ENCODE peak calls at places on chromosomes 1 and 21, in ten cellular contexts. W, V, G, E, F, Y, O, M, D and T are unnamed samples.

GRCh38 chr1:4796999-4797375 is 142.6 kb downstream of the AJAP1 start:
- DNase-seq in O (no peak), M (no peak), W (no peak), E (no peak), G (no peak), D (no peak), F (no peak), Y (no peak), V (no peak), T (no peak)

GRCh38 chr1:46757256-46757955 is 38.5 kb upstream of the EFCAB14 start:
- DNase-seq in W (peak), D (no peak), G (peak), V (no peak), Y (peak), E (no peak), M (no peak), F (peak), O (peak), T (no peak)

GRCh38 chr1:53592521-53592982 is 133.4 kb downstream of the DMRTB1 start:
- DNase-seq in W (no peak), D (no peak), G (peak), F (peak), O (peak), V (peak), M (peak), Y (peak), E (no peak), T (no peak)

GRCh38 chr1:28900562-28900961 is 13.8 kb upstream of the EPB41 start:
- DNase-seq in E (no peak), F (no peak), W (no peak), Y (no peak), D (no peak), V (no peak), O (no peak), G (no peak), M (no peak), T (no peak)

GRCh38 chr1:147741075-147741474 is 19.3 kb downstream of the GJA5 start:
- DNase-seq in G (no peak), M (no peak), O (no peak), V (no peak), Y (no peak), F (no peak), E (no peak), D (peak), W (no peak), T (no peak)

GRCh38 chr21:29523646-29524045 is 224.9 kb downstream of the BACH1 start:
- DNase-seq in E (no peak), G (peak), Y (peak), M (peak), V (no peak), D (no peak), O (peak), F (no peak), W (peak), T (no peak)

GRCh38 chr1:214920337-214920736 is 162.2 kb upstream of the KCNK2 start:
- DNase-seq in Y (no peak), D (no peak), F (no peak), E (no peak), M (no peak), O (no peak), W (no peak), G (no peak), V (no peak), T (no peak)

GRCh38 chr1:165903672-165904071 is 76.3 kb downstream of the UCK2 start:
- DNase-seq in W (no peak), G (peak), O (peak), M (peak), Y (peak), F (no peak), V (no peak), E (no peak), D (no peak), T (no peak)

GRCh38 chr1:155919801-155920200 is 8.7 kb upstream of the RIT1 start:
- DNase-seq in D (no peak), V (no peak), Y (no peak), M (no peak), G (no peak), O (no peak), W (no peak), F (no peak), E (no peak), T (no peak)

GRCh38 chr1:168561989-168562388 is 14.4 kb upstream of the XCL1 start:
- DNase-seq in W (no peak), E (no peak), O (no peak), G (no peak), Y (no peak), M (no peak), F (no peak), D (no peak), V (no peak), T (no peak)

GRCh38 chr21:44713846-44714245 is 2.5 kb upstream of the TSPEAR start:
- DNase-seq in E (no peak), M (no peak), D (no peak), F (no peak), V (no peak), O (no peak), Y (no peak), G (no peak), W (no peak), T (no peak)

GRCh38 chr1:187931781-187932180 is 1103.0 kb downstream of the PLA2G4A start:
- DNase-seq in F (no peak), O (no peak), Y (no peak), W (no peak), G (no peak), D (no peak), E (no peak), M (no peak), V (no peak), T (no peak)

GRCh38 chr1:99334991-99335390 is 70.7 kb downstream of the PLPPR4 start:
- DNase-seq in G (no peak), O (no peak), W (no peak), M (no peak), Y (no peak), E (no peak), F (no peak), V (no peak), D (no peak), T (no peak)

GRCh38 chr1:83905315-83905907 is 93.5 kb downstream of the TTLL7 start:
- DNase-seq in V (no peak), Y (no peak), F (no peak), O (no peak), M (no peak), D (no peak), G (no peak), W (no peak), E (no peak), T (no peak)

GRCh38 chr1:234638832-234639799 is 29.1 kb upstream of the IRF2BP2 start:
- DNase-seq in Y (no peak), M (no peak), W (peak), F (peak), G (peak), E (no peak), D (no peak), O (no peak), V (no peak), T (no peak)

GRCh38 chr21:36141513-36141925 is 6.6 kb downstream of the CBR3 start:
- DNase-seq in E (no peak), D (peak), V (peak), G (peak), F (peak), O (peak), M (peak), W (peak), Y (peak), T (no peak)

GRCh38 chr1:66598670-66599069 is 64.7 kb downstream of the SGIP1 start:
- DNase-seq in Y (no peak), D (no peak), O (no peak), W (no peak), V (peak), G (peak), F (no peak), E (no peak), M (no peak), T (no peak)

GRCh38 chr1:186983327-186983726 is 154.6 kb downstream of the PLA2G4A start:
- DNase-seq in V (peak), M (peak), O (no peak), Y (no peak), E (no peak), G (peak), F (no peak), D (peak), W (no peak), T (no peak)

GRCh38 chr1:65527211-65527610 is 106.7 kb downstream of the LEPR start:
- DNase-seq in M (no peak), E (no peak), O (no peak), Y (no peak), F (no peak), D (no peak), G (peak), W (no peak), V (no peak), T (no peak)

GRCh38 chr1:28129150-28129549 is 40.7 kb upstream of the EYA3 start:
- DNase-seq in E (no peak), D (no peak), W (no peak), Y (no peak), O (no peak), M (no peak), G (peak), V (no peak), F (peak), T (no peak)

GRCh38 chr21:42572906-42573495 is 59.3 kb downstream of the SLC37A1 start:
- DNase-seq in O (no peak), Y (no peak), G (no peak), W (peak), F (no peak), D (no peak), V (no peak), E (no peak), M (peak), T (no peak)

GRCh38 chr1:151060241-151061011 is at the start of gene MLLT11:
- DNase-seq in Y (no peak), D (peak), W (no peak), O (peak), E (no peak), G (peak), V (no peak), M (peak), F (no peak), T (peak)

GRCh38 chr1:3035871-3036645 is 14.8 kb downstream of the ACTRT2 start:
- DNase-seq in E (no peak), F (no peak), V (no peak), M (no peak), W (no peak), O (no peak), Y (no peak), G (no peak), D (no peak), T (peak)

GRCh38 chr21:41923641-41924342 is 30.0 kb downstream of the C2CD2 start:
- DNase-seq in D (peak), V (no peak), Y (no peak), O (no peak), W (no peak), M (no peak), E (no peak), F (no peak), G (peak), T (no peak)

GRCh38 chr1:94322696-94323095 is 85.3 kb upstream of the ARHGAP29 start:
- DNase-seq in V (no peak), W (no peak), O (no peak), M (no peak), D (no peak), G (peak), Y (no peak), E (no peak), F (peak), T (no peak)

GRCh38 chr1:58746757-58747156 is 37.1 kb downstream of the JUN start:
- DNase-seq in M (no peak), D (no peak), Y (no peak), V (no peak), E (no peak), F (no peak), W (no peak), O (no peak), G (peak), T (no peak)

GRCh38 chr1:35047188-35047858 is 15.6 kb upstream of the ZMYM6 start:
- DNase-seq in Y (no peak), E (no peak), O (no peak), W (no peak), V (peak), D (no peak), F (peak), G (peak), M (no peak), T (no peak)

GRCh38 chr1:43137445-43138052 is 34.5 kb downstream of the EBNA1BP2 start:
- DNase-seq in W (no peak), E (no peak), O (no peak), M (no peak), G (no peak), V (no peak), D (no peak), Y (no peak), F (no peak), T (no peak)

GRCh38 chr1:11730429-11730861 is 5.5 kb upstream of the AGTRAP start:
- DNase-seq in V (no peak), D (no peak), O (peak), Y (no peak), F (no peak), G (no peak), E (no peak), W (no peak), M (peak), T (no peak)

GRCh38 chr1:76238094-76238551 is 163.6 kb downstream of the ST6GALNAC3 start:
- DNase-seq in G (peak), F (no peak), M (no peak), Y (no peak), O (no peak), D (no peak), E (no peak), W (no peak), V (no peak), T (no peak)

GRCh38 chr1:9728451-9729295 is 77.1 kb downstream of the PIK3CD start:
- DNase-seq in D (no peak), O (no peak), M (no peak), W (no peak), V (no peak), E (no peak), F (no peak), Y (no peak), G (no peak), T (no peak)

GRCh38 chr1:26856181-26856580 is 6.8 kb upstream of the SFN start:
- DNase-seq in V (no peak), D (no peak), W (no peak), M (no peak), E (no peak), G (no peak), F (no peak), Y (no peak), O (no peak), T (no peak)

GRCh38 chr21:45284456-45284741 is 3.3 kb downstream of the POFUT2 start:
- DNase-seq in G (no peak), W (no peak), O (no peak), V (no peak), F (no peak), D (no peak), E (no peak), M (no peak), Y (no peak), T (no peak)

GRCh38 chr1:175673236-175674150 is 69.9 kb downstream of the TNR start:
- DNase-seq in E (no peak), D (no peak), W (no peak), Y (no peak), M (no peak), G (peak), V (no peak), F (no peak), O (no peak), T (no peak)

GRCh38 chr1:201712387-201713092 is 116.4 kb upstream of the IPO9 start:
- DNase-seq in W (no peak), G (no peak), Y (no peak), M (no peak), E (no peak), O (no peak), V (no peak), F (no peak), D (no peak), T (no peak)

GRCh38 chr1:96309783-96310182 is 411.8 kb upstream of the PTBP2 start:
- DNase-seq in D (no peak), Y (no peak), V (peak), G (peak), E (no peak), F (no peak), M (no peak), O (no peak), W (no peak), T (no peak)

GRCh38 chr1:154272217-154272998 is at the start of gene HAX1:
- DNase-seq in G (peak), W (peak), O (peak), V (peak), Y (peak), D (peak), M (peak), F (peak), E (peak), T (peak)

GRCh38 chr1:154265586-154265985 is 6.8 kb upstream of the HAX1 start:
- DNase-seq in G (no peak), D (no peak), O (no peak), W (no peak), V (no peak), M (no peak), F (no peak), E (no peak), Y (no peak), T (no peak)

GRCh38 chr1:154276797-154277196 is 4.4 kb downstream of the HAX1 start:
- DNase-seq in W (no peak), M (no peak), E (no peak), O (no peak), V (no peak), D (no peak), F (no peak), Y (no peak), G (no peak), T (no peak)

GRCh38 chr1:154272999-154273563 is 652 bp downstream of the HAX1 start:
- DNase-seq in Y (no peak), G (no peak), V (no peak), M (no peak), O (no peak), D (no peak), F (no peak), E (no peak), W (no peak), T (no peak)

GRCh38 chr1:154270833-154271232 is 1.6 kb upstream of the HAX1 start:
- DNase-seq in D (no peak), V (no peak), W (no peak), F (no peak), E (no peak), M (no peak), Y (no peak), O (no peak), G (no peak), T (no peak)
- H3K27ac ChIP-seq in D (no peak), V (no peak), W (no peak), F (no peak), E (no peak), M (no peak), Y (no peak), O (no peak), G (no peak), T (no peak)

GRCh38 chr1:87986154-87986914 is 657.7 kb downstream of the LMO4 start:
- DNase-seq in F (no peak), O (no peak), Y (no peak), W (no peak), E (no peak), V (no peak), G (no peak), M (no peak), D (no peak), T (no peak)
- TF ChIP-seq CTCF in F (peak), O (no peak), Y (no peak), W (no peak), E (no peak), V (no peak), G (no peak), M (no peak), D (no peak), T (no peak)

GRCh38 chr1:101238681-101239094 is 1.9 kb downstream of the S1PR1 start:
- DNase-seq in E (peak), W (peak), V (peak), D (peak), G (peak), O (peak), F (peak), M (peak), Y (peak), T (peak)

GRCh38 chr1:101237229-101237837 is 514 bp downstream of the S1PR1 start:
- DNase-seq in E (no peak), Y (peak), M (no peak), V (peak), W (no peak), F (no peak), O (no peak), D (no peak), G (peak), T (no peak)

GRCh38 chr1:101240041-101240430 is 3.2 kb downstream of the S1PR1 start:
- DNase-seq in Y (no peak), M (no peak), E (no peak), D (no peak), V (no peak), G (no peak), O (no peak), F (no peak), W (no peak), T (no peak)

GRCh38 chr1:101238041-101238515 is 1.3 kb downstream of the S1PR1 start:
- DNase-seq in G (no peak), Y (no peak), F (no peak), V (no peak), W (no peak), M (no peak), O (no peak), D (no peak), E (no peak), T (no peak)

GRCh38 chr1:101239095-101240040 is 2.5 kb downstream of the S1PR1 start:
- DNase-seq in W (no peak), V (no peak), M (no peak), D (no peak), O (no peak), Y (no peak), E (no peak), F (no peak), G (no peak), T (no peak)
- H3K4me3 ChIP-seq in W (no peak), V (no peak), M (no peak), D (peak), O (peak), Y (peak), E (peak), F (no peak), G (peak), T (peak)

GRCh38 chr21:38804030-38804616 is 1.6 kb upstream of the ETS2 start:
- DNase-seq in M (no peak), W (no peak), Y (no peak), O (no peak), V (no peak), E (no peak), D (no peak), G (peak), F (no peak), T (no peak)
- H3K27ac ChIP-seq in M (peak), W (peak), Y (no peak), O (no peak), V (no peak), E (peak), D (no peak), G (no peak), F (peak), T (peak)

GRCh38 chr1:196029410-196029809 is 578.8 kb downstream of the KCNT2 start:
- DNase-seq in W (no peak), M (no peak), O (no peak), G (no peak), F (no peak), V (no peak), E (no peak), Y (no peak), D (no peak), T (no peak)
- TF ChIP-seq CTCF in W (no peak), M (no peak), O (no peak), G (no peak), F (no peak), V (no peak), E (no peak), Y (no peak), D (no peak), T (no peak)